ENCODE peak calls at places on chromosomes 6 and 20, in nine cellular contexts. S is colonic mucosa, Y is cardiac muscle cell, P is fibroblast of villous mesenchyme, E is astrocyte of the spinal cord, F is heart right ventricle, Z is heart left ventricle, A is endothelial cell, Q is Peyer's patch. I is an unnamed sample.

GRCh38 chr20:48984575-48985219 is 61.4 kb upstream of the CSE1L start:
- DNase-seq in S (no peak), Y (no peak), P (no peak), E (peak), F (no peak), Z (no peak), A (no peak), Q (no peak), I (no peak)

GRCh38 chr20:51272392-51272791 is 249.5 kb upstream of the KCNG1 start:
- DNase-seq in S (no peak), Y (no peak), P (peak), E (peak), F (no peak), Z (no peak), A (no peak), Q (no peak), I (no peak)

GRCh38 chr20:50344232-50345071 is 153.8 kb downstream of the CEBPB start:
- DNase-seq in S (no peak), Y (no peak), P (no peak), E (no peak), F (no peak), Z (no peak), A (no peak), Q (no peak), I (no peak)

GRCh38 chr6:121645100-121645745 is 209.8 kb downstream of the GJA1 start:
- DNase-seq in S (no peak), Y (no peak), P (no peak), E (peak), F (no peak), Z (no peak), A (no peak), Q (no peak), I (no peak)

GRCh38 chr6:44016131-44016870 is 111.0 kb downstream of the MRPL14 start:
- DNase-seq in S (no peak), Y (no peak), P (peak), E (no peak), F (no peak), Z (no peak), A (no peak), Q (no peak), I (no peak)

GRCh38 chr6:137910424-137910834 is 43.4 kb downstream of the TNFAIP3 start:
- DNase-seq in S (no peak), Y (no peak), P (no peak), E (peak), F (peak), Z (peak), A (no peak), Q (no peak), I (no peak)

GRCh38 chr6:161353208-161353613 is 79.3 kb upstream of the AGPAT4 start:
- DNase-seq in S (no peak), Y (peak), P (no peak), E (no peak), F (no peak), Z (no peak), A (peak), Q (no peak), I (no peak)

GRCh38 chr20:49685161-49685601 is 28.5 kb downstream of the B4GALT5 start:
- DNase-seq in S (no peak), Y (no peak), P (no peak), E (peak), F (no peak), Z (no peak), A (no peak), Q (no peak), I (no peak)

GRCh38 chr20:46712056-46712636 is 2.7 kb downstream of the SLC2A10 start:
- DNase-seq in S (no peak), Y (no peak), P (no peak), E (no peak), F (no peak), Z (no peak), A (no peak), Q (no peak), I (no peak)

GRCh38 chr20:46717818-46718541 is 8.5 kb downstream of the SLC2A10 start:
- DNase-seq in S (no peak), Y (no peak), P (no peak), E (no peak), F (no peak), Z (no peak), A (no peak), Q (no peak), I (no peak)

GRCh38 chr20:46713957-46714834 is 4.7 kb downstream of the SLC2A10 start:
- DNase-seq in S (peak), Y (no peak), P (no peak), E (no peak), F (no peak), Z (no peak), A (no peak), Q (peak), I (no peak)

GRCh38 chr20:46720019-46720418 is 10.6 kb downstream of the SLC2A10 start:
- DNase-seq in S (no peak), Y (no peak), P (no peak), E (no peak), F (no peak), Z (no peak), A (no peak), Q (no peak), I (no peak)

GRCh38 chr20:46715292-46715756 is 5.9 kb downstream of the SLC2A10 start:
- DNase-seq in S (peak), Y (no peak), P (peak), E (no peak), F (no peak), Z (no peak), A (peak), Q (no peak), I (no peak)
- TF ChIP-seq CTCF in S (peak), Y (peak), P (peak), E (no peak), F (no peak), Z (no peak), A (peak), Q (no peak), I (no peak)

GRCh38 chr20:20371133-20371532 is 3.2 kb downstream of the INSM1 start:
- DNase-seq in S (no peak), Y (no peak), P (no peak), E (no peak), F (no peak), Z (no peak), A (no peak), Q (no peak), I (no peak)

GRCh38 chr20:20368414-20369352 is 779 bp downstream of the INSM1 start:
- DNase-seq in S (no peak), Y (peak), P (no peak), E (no peak), F (no peak), Z (no peak), A (peak), Q (no peak), I (peak)

GRCh38 chr20:20367681-20368413 is at the start of gene INSM1:
- DNase-seq in S (no peak), Y (no peak), P (no peak), E (no peak), F (no peak), Z (no peak), A (peak), Q (no peak), I (peak)

GRCh38 chr20:20370087-20370575 is 2.2 kb downstream of the INSM1 start:
- DNase-seq in S (no peak), Y (no peak), P (no peak), E (no peak), F (no peak), Z (no peak), A (no peak), Q (no peak), I (no peak)

GRCh38 chr20:20369353-20370086 is 1.6 kb downstream of the INSM1 start:
- DNase-seq in S (peak), Y (peak), P (no peak), E (no peak), F (no peak), Z (no peak), A (peak), Q (peak), I (peak)
- TF ChIP-seq CTCF in S (no peak), Y (no peak), P (no peak), E (no peak), F (no peak), Z (no peak), A (no peak), Q (no peak), I (peak)

DNA sequence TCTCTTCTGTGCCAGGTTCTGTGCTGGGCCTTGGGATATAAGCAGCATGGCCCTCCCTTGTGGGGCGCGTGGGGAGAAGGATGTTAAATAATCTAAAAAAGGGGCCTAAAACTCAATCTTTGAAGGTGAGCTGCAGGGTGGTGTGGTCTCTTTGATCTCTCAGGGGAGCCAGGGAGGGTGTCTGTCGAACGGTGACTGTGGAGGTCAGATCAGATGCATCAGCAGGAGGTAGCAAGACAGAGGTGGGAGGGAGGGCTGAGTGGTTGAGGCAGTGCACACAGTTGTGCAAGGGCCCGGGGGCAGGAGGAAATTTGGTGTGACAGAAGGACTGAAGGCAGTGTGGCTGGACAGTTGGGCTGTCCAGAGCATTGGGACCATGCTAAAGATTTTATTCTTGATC is 287.3 kb downstream of the BMP7 start:
- DNase-seq in S (no peak), Y (no peak), P (no peak), E (no peak), F (no peak), Z (no peak), A (no peak), Q (no peak), I (no peak)
- TF ChIP-seq CTCF in S (no peak), Y (no peak), P (no peak), E (no peak), F (no peak), Z (no peak), A (no peak), Q (no peak), I (no peak)

GRCh38 chr6:135087403-135087802 is 32.8 kb upstream of the HBS1L start:
- DNase-seq in S (no peak), Y (no peak), P (no peak), E (no peak), F (no peak), Z (no peak), A (peak), Q (no peak), I (no peak)
- TF ChIP-seq CTCF in S (no peak), Y (peak), P (peak), E (peak), F (no peak), Z (no peak), A (no peak), Q (no peak), I (no peak)

GRCh38 chr6:15247750-15248450 is 2.0 kb downstream of the JARID2 start:
- DNase-seq in S (peak), Y (peak), P (peak), E (peak), F (peak), Z (peak), A (peak), Q (peak), I (peak)
- TF ChIP-seq CTCF in S (no peak), Y (peak), P (no peak), E (peak), F (peak), Z (peak), A (peak), Q (no peak), I (peak)

GRCh38 chr6:148170286-148170685 is 172.4 kb upstream of the SASH1 start:
- DNase-seq in S (no peak), Y (peak), P (no peak), E (no peak), F (no peak), Z (no peak), A (no peak), Q (no peak), I (no peak)

GRCh38 chr6:148169701-148170100 is 172.9 kb upstream of the SASH1 start:
- DNase-seq in S (no peak), Y (peak), P (no peak), E (peak), F (no peak), Z (no peak), A (no peak), Q (no peak), I (no peak)

GRCh38 chr6:148164645-148165044 is 178.0 kb upstream of the SASH1 start:
- DNase-seq in S (no peak), Y (no peak), P (no peak), E (no peak), F (no peak), Z (no peak), A (no peak), Q (no peak), I (no peak)

GRCh38 chr6:148168856-148169255 is 173.8 kb upstream of the SASH1 start:
- DNase-seq in S (no peak), Y (peak), P (no peak), E (no peak), F (no peak), Z (no peak), A (no peak), Q (no peak), I (no peak)

DNA sequence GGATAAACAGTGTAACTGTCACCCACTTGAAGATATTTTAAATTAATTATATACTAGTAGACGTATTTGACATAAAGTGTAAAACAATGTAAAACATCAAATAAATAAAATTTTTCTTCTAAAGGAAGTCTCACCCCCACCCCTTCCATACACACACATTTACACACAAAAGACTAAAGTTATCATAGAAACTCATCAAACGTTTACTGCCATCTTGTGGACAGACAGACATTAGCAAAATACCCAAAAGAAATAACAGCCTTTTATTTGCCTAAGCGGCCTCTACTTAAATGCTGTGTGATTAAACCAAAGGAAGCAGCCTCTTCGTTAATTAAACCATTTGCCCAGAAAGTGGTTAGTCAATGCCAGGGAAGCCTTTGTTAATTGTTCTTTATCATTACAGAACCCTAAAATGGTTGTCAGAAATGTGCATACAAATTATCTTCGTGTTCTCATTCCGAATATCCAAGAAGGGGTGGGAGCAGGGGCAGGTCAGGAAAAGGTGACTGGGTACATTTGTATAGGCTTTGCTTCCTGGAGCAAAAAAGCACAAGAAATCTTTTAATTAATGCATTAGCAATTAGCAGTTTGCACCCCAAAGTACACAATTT is 176.2 kb upstream of the SASH1 start:
- DNase-seq in S (no peak), Y (peak), P (peak), E (peak), F (peak), Z (no peak), A (no peak), Q (no peak), I (no peak)
- TF ChIP-seq CTCF in S (peak), Y (peak), P (peak), E (peak), F (peak), Z (peak), A (peak), Q (peak), I (peak)

GRCh38 chr6:27049863-27050781 is 197.4 kb upstream of the PRSS16 start:
- DNase-seq in S (no peak), Y (no peak), P (no peak), E (no peak), F (no peak), Z (no peak), A (no peak), Q (no peak), I (no peak)
- TF ChIP-seq CTCF in S (no peak), Y (no peak), P (no peak), E (no peak), F (no peak), Z (no peak), A (no peak), Q (no peak), I (no peak)

DNA sequence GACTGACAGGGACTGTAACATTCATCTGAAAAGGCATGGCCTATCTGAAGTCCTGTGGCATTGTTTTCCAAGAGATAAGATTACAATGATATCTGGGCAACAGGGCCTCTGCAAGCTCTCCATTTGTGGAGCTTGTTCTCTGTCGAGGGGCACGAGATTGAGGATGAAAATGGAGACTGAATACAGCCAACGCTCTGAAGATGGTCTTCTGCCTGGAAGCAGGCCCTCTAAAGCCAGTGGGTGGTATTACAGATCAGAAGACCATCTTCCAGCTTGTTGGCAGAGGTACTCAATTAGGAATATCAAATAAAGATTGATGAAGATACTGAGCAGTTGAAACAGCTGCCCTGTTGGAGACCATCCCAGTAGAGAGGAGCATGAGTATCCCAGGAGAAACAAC is 288.2 kb downstream of the CENPW start:
- DNase-seq in S (no peak), Y (no peak), P (no peak), E (no peak), F (no peak), Z (no peak), A (no peak), Q (no peak), I (no peak)
- TF ChIP-seq CTCF in S (no peak), Y (no peak), P (peak), E (no peak), F (no peak), Z (no peak), A (peak), Q (no peak), I (no peak)

DNA sequence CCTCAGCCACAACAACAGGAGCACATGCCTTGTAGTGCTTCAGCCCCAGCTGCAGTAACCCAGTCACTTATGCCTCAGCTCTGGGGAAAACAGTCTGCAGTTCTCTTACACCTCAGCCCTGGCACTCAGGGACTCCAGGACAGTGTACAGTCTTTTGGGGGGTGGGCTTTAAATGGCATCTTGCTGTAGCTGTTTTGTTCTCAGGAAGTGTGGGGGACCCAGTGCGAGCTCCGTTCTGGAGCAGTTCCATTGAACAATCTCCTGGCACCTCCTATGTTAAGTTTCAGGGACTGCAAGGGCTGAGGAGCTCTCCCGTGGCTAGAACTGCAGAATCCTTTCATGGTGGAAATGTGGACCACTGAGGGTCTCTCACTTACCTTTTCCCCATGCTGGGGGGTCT is 55.2 kb downstream of the PLCG1 start:
- DNase-seq in S (no peak), Y (no peak), P (no peak), E (no peak), F (no peak), Z (no peak), A (no peak), Q (no peak), I (no peak)
- TF ChIP-seq CTCF in S (no peak), Y (no peak), P (no peak), E (no peak), F (no peak), Z (no peak), A (no peak), Q (no peak), I (no peak)

GRCh38 chr20:33337119-33337518 is 54.1 kb downstream of the BPIFB1 start:
- DNase-seq in S (no peak), Y (no peak), P (peak), E (no peak), F (no peak), Z (no peak), A (no peak), Q (no peak), I (no peak)
- TF ChIP-seq CTCF in S (no peak), Y (no peak), P (peak), E (no peak), F (no peak), Z (no peak), A (no peak), Q (no peak), I (no peak)